ENCODE peak calls at places on chromosomes 5 and 9, in seven cellular contexts. N, A, U, O, C, P and Z are unnamed samples.

GRCh38 chr5:73939535-73939934 is 313.5 kb downstream of the ARHGEF28 start:
- DNase-seq in N (no peak), A (no peak), U (no peak), O (no peak), C (no peak), P (no peak), Z (no peak)

GRCh38 chr9:97954550-97954989 is 16.6 kb upstream of the HEMGN start:
- DNase-seq in N (peak), A (no peak), U (peak), O (no peak), C (no peak), P (peak), Z (peak)

GRCh38 chr5:158224200-158224599 is 365.3 kb upstream of the CLINT1 start:
- DNase-seq in N (no peak), A (no peak), U (no peak), O (no peak), C (no peak), P (no peak), Z (no peak)

GRCh38 chr9:75188756-75189155 is 100.4 kb downstream of the OSTF1 start:
- DNase-seq in N (no peak), A (no peak), U (no peak), O (no peak), C (no peak), P (no peak), Z (no peak)

GRCh38 chr5:80930940-80931339 is 29.2 kb upstream of the RASGRF2 start:
- DNase-seq in N (no peak), A (no peak), U (no peak), O (no peak), C (no peak), P (no peak), Z (no peak)

GRCh38 chr5:180467989-180468731 is 26.0 kb upstream of the CNOT6 start:
- DNase-seq in N (no peak), A (no peak), U (no peak), O (no peak), C (no peak), P (no peak), Z (no peak)

GRCh38 chr5:43753069-43753468 is 150.1 kb downstream of the NNT start:
- DNase-seq in N (no peak), A (no peak), U (no peak), O (no peak), C (no peak), P (no peak), Z (no peak)

GRCh38 chr5:40441733-40442132 is 238.0 kb upstream of the PTGER4 start:
- DNase-seq in N (no peak), A (no peak), U (no peak), O (no peak), C (no peak), P (no peak), Z (no peak)

GRCh38 chr5:132506094-132506692 is 15.6 kb upstream of the IRF1 start:
- DNase-seq in N (no peak), A (no peak), U (peak), O (no peak), C (no peak), P (peak), Z (no peak)

GRCh38 chr9:131018621-131019020 is 9.6 kb downstream of the LAMC3 start:
- DNase-seq in N (no peak), A (no peak), U (no peak), O (no peak), C (no peak), P (peak), Z (no peak)

GRCh38 chr5:152547202-152547601 is 142.1 kb upstream of the NMUR2 start:
- DNase-seq in N (no peak), A (no peak), U (no peak), O (no peak), C (no peak), P (no peak), Z (no peak)

GRCh38 chr5:163185315-163185714 is 252.1 kb upstream of the CCNG1 start:
- DNase-seq in N (no peak), A (no peak), U (no peak), O (no peak), C (no peak), P (no peak), Z (no peak)

GRCh38 chr5:10610058-10610457 is 46.2 kb downstream of the ANKRD33B start:
- DNase-seq in N (no peak), A (no peak), U (no peak), O (no peak), C (no peak), P (no peak), Z (no peak)

GRCh38 chr5:11903121-11903613 is 1.1 kb downstream of the CTNND2 start:
- DNase-seq in N (no peak), A (no peak), U (no peak), O (no peak), C (no peak), P (no peak), Z (no peak)

GRCh38 chr5:80191991-80192398 is 63.9 kb downstream of the SERINC5 start:
- DNase-seq in N (peak), A (peak), U (peak), O (no peak), C (no peak), P (no peak), Z (no peak)

GRCh38 chr9:8860925-8861324 is 1061.3 kb upstream of the DMAC1 start:
- DNase-seq in N (no peak), A (no peak), U (peak), O (no peak), C (no peak), P (no peak), Z (no peak)
- TF ChIP-seq CTCF in N (no peak), A (no peak), U (peak), O (no peak), C (no peak), P (no peak), Z (no peak)

GRCh38 chr5:53350408-53350807 is 130.0 kb upstream of the FST start:
- DNase-seq in N (no peak), A (no peak), U (peak), O (no peak), C (no peak), P (no peak), Z (no peak)
- TF ChIP-seq CTCF in N (no peak), A (no peak), U (no peak), O (no peak), C (no peak), P (no peak), Z (no peak)

GRCh38 chr9:113807173-113808061 is 68.7 kb upstream of the ZNF618 start:
- DNase-seq in N (peak), A (no peak), U (peak), O (no peak), C (no peak), P (peak), Z (peak)
- TF ChIP-seq CTCF in N (peak), A (peak), U (peak), O (peak), C (peak), P (peak), Z (peak)

GRCh38 chr5:169979871-169980270 is 424 bp downstream of the INSYN2B start:
- DNase-seq in N (no peak), A (no peak), U (peak), O (no peak), C (no peak), P (no peak), Z (no peak)

GRCh38 chr5:169978744-169979143 is 1.6 kb downstream of the INSYN2B start:
- DNase-seq in N (no peak), A (no peak), U (no peak), O (no peak), C (no peak), P (no peak), Z (no peak)

GRCh38 chr5:169980418-169981053 is at the start of gene INSYN2B:
- DNase-seq in N (no peak), A (peak), U (peak), O (no peak), C (peak), P (peak), Z (peak)
- TF ChIP-seq CTCF in N (no peak), A (peak), U (peak), O (peak), C (peak), P (peak), Z (peak)

DNA sequence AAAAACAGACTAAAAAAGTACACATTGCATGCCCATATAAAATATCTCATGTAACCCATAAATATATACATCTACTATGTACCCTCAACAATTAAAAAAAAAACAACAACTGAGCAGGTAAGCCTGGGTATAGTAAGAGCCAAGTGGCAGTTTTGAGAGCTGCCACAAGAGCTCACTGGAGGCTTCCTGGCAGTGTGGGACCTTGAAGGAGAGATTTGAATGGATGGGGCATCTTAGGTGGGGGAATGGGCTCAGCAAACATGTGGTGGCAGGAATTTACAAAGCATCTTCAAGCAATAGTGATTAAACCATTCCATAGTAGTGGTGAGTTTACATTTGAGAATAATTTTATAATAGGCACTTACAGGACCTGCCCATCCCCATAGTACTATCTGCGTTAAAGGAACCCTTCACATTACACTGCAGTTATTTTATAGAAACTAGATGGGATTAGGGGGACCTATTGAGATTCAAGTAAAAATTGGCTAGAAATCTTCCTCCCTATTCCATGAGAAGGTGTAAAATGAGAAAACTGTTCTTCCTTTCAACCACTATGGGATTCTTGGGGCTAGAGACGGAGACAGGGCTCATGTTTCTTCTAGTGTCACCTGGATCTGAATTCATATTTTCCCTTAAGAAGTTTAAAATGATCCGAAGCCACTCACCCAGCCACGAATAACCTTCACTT is 6.9 kb downstream of the MEGF10 start:
- DNase-seq in N (no peak), A (no peak), U (no peak), O (no peak), C (no peak), P (no peak), Z (no peak)
- TF ChIP-seq CTCF in N (no peak), A (no peak), U (no peak), O (no peak), C (no peak), P (no peak), Z (no peak)

GRCh38 chr5:150122158-150122510 is 33.5 kb downstream of the PDGFRB start:
- DNase-seq in N (no peak), A (no peak), U (no peak), O (no peak), C (peak), P (peak), Z (no peak)
- TF ChIP-seq CTCF in N (no peak), A (peak), U (peak), O (no peak), C (no peak), P (peak), Z (peak)

DNA sequence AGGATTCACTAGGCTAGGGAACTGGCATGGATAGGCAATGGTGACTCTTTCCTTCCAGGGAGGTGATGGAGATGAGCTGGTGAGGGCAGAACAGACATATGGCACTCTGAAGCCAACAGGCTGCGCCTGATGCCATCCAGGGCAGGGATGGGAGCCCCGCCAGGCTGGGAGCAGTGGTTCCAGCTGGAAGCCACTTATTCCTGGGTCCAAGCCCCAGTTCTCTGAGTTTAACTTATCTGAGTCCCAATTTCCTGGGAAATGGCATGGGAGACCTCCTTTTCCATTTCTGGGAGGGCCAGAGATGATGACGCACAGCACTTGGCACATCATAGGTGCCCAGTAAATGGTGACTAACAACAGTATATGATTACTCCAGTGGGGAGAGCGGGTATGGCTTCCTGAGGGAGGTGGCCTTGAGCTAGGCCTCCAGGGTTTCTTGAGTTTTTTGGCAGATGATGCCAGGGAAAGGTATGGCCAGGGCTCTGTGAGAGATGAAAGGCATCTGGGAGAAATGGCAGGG is 7.2 kb downstream of the PDGFRB start:
- DNase-seq in N (no peak), A (peak), U (peak), O (no peak), C (no peak), P (peak), Z (no peak)
- TF ChIP-seq CTCF in N (no peak), A (no peak), U (no peak), O (no peak), C (no peak), P (no peak), Z (no peak)

GRCh38 chr5:147188200-147189108 is 46.4 kb upstream of the STK32A start:
- DNase-seq in N (no peak), A (no peak), U (peak), O (no peak), C (no peak), P (peak), Z (peak)

GRCh38 chr5:147193123-147193522 is 41.7 kb upstream of the STK32A start:
- DNase-seq in N (no peak), A (no peak), U (no peak), O (no peak), C (no peak), P (no peak), Z (no peak)

GRCh38 chr5:147190236-147190815 is 44.5 kb upstream of the STK32A start:
- DNase-seq in N (no peak), A (no peak), U (no peak), O (no peak), C (no peak), P (no peak), Z (no peak)

GRCh38 chr5:147189109-147189424 is 45.8 kb upstream of the STK32A start:
- DNase-seq in N (no peak), A (no peak), U (no peak), O (no peak), C (no peak), P (no peak), Z (no peak)

GRCh38 chr5:147187163-147187562 is 47.7 kb upstream of the STK32A start:
- DNase-seq in N (no peak), A (no peak), U (no peak), O (no peak), C (no peak), P (no peak), Z (no peak)
- TF ChIP-seq CTCF in N (no peak), A (no peak), U (no peak), O (no peak), C (no peak), P (no peak), Z (no peak)

GRCh38 chr5:39064450-39064849 is 9.7 kb downstream of the RICTOR start:
- DNase-seq in N (no peak), A (no peak), U (no peak), O (no peak), C (no peak), P (no peak), Z (no peak)
- TF ChIP-seq CTCF in N (no peak), A (no peak), U (no peak), O (no peak), C (no peak), P (no peak), Z (no peak)

DNA sequence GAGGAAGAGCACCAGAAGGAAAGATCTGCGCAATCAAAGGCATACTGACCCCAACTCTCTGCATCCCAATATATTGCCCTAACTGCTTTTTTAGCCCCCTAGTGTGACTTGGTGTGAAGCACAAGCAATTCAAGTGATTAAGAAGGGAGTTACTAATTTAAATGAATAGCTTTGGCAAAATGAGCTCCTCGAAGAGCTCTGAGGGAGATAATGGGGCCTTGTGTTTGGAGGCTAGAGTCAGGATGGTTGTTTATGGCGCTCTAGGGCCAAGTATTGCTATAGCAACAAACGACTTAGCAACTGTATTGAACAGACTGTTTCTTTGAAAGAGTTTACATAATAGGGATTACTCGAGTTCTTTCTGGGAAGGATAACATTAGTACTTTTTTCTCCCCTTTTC is 11.5 kb upstream of the C5orf58 start:
- DNase-seq in N (no peak), A (no peak), U (peak), O (no peak), C (no peak), P (no peak), Z (no peak)
- TF ChIP-seq CTCF in N (no peak), A (no peak), U (peak), O (no peak), C (no peak), P (no peak), Z (peak)